ENCODE peak calls at places on chromosomes 1 and 21, in four cellular contexts. N is hepatocyte; C is naive thymus-derived CD8-positive, alpha-beta T cell; F is neural progenitor cell. Q is an unnamed sample.

GRCh38 chr1:25430666-25431494 is at the start of gene MACO1:
- DNase-seq in N (peak), C (peak), F (peak), Q (peak)

GRCh38 chr1:214842856-214843255 is 239.7 kb upstream of the KCNK2 start:
- DNase-seq in N (no peak), C (no peak), F (no peak), Q (no peak)

GRCh38 chr21:44418108-44418875 is 37.0 kb upstream of the LRRC3 start:
- DNase-seq in N (no peak), C (no peak), F (no peak), Q (no peak)

GRCh38 chr1:103371234-103371633 is 154.3 kb upstream of the RNPC3 start:
- DNase-seq in N (peak), C (no peak), F (no peak), Q (no peak)

GRCh38 chr1:41738475-41738874 is 180.2 kb downstream of the HIVEP3 start:
- DNase-seq in N (no peak), C (no peak), F (no peak), Q (no peak)

GRCh38 chr21:25080706-25081495 is 526.4 kb downstream of the MRPL39 start:
- DNase-seq in N (no peak), C (no peak), F (no peak), Q (no peak)

GRCh38 chr21:46291561-46291960 is 5.4 kb downstream of the YBEY start:
- DNase-seq in N (no peak), C (no peak), F (no peak), Q (no peak)

GRCh38 chr1:204267191-204267601 is 53.4 kb upstream of the GOLT1A start:
- DNase-seq in N (no peak), C (no peak), F (no peak), Q (no peak)

GRCh38 chr1:195794225-195794624 is 814.0 kb downstream of the KCNT2 start:
- DNase-seq in N (no peak), C (no peak), F (no peak), Q (no peak)

GRCh38 chr1:109402025-109402424 is 4.3 kb upstream of the SORT1 start:
- DNase-seq in N (no peak), C (no peak), F (no peak), Q (no peak)

GRCh38 chr1:153513666-153514065 is 22.1 kb downstream of the S100A6 start:
- DNase-seq in N (no peak), C (no peak), F (no peak), Q (no peak)

GRCh38 chr1:97006044-97006676 is 284.6 kb downstream of the PTBP2 start:
- DNase-seq in N (peak), C (no peak), F (no peak), Q (peak)

GRCh38 chr1:20426923-20427322 is 59.1 kb downstream of the CAMK2N1 start:
- DNase-seq in N (peak), C (no peak), F (no peak), Q (no peak)

GRCh38 chr1:235011064-235011598 is 117.5 kb downstream of the TOMM20 start:
- DNase-seq in N (no peak), C (peak), F (no peak), Q (no peak)

Q was measured in dermis microvascular lymphatic vessel endothelial cell.